ENCODE peak calls at places on chromosomes 16 and 17, in five cellular contexts. X is MM.1S, F is neural progenitor cell, D is PC-9, A is PC-3. M is an unnamed sample.

GRCh38 chr16:83623091-83623730 is 184.6 kb upstream of the HSBP1 start:
- DNase-seq in X (no peak), F (no peak), D (no peak), A (no peak), M (no peak)

GRCh38 chr17:78544876-78545755 is 32.1 kb downstream of the DNAH17 start:
- DNase-seq in X (no peak), F (no peak), D (no peak), A (peak; percentile 68), M (no peak)

GRCh38 chr17:80942360-80943345 is 49.0 kb upstream of the CHMP6 start:
- DNase-seq in X (no peak), F (no peak), D (no peak), A (no peak), M (peak; percentile 89)

GRCh38 chr16:31177136-31177535 is 2.8 kb upstream of the FUS start:
- DNase-seq in X (no peak), F (no peak), D (no peak), A (peak; percentile 73), M (peak; percentile 54)

GRCh38 chr16:88640520-88641247 is 2.3 kb downstream of the IL17C start:
- DNase-seq in X (no peak), F (no peak), D (no peak), A (no peak), M (no peak)

GRCh38 chr16:50836121-50836541 is 94.2 kb downstream of the CYLD start:
- DNase-seq in X (no peak), F (no peak), D (no peak), A (no peak), M (no peak)

GRCh38 chr17:19448341-19449268 is 37.6 kb downstream of the RNF112 start:
- DNase-seq in X (no peak), F (no peak), D (peak; percentile 47), A (peak; percentile 79), M (peak; percentile 95)

GRCh38 chr17:33233855-33234228 is 59.3 kb downstream of the ASIC2 start:
- DNase-seq in X (no peak), F (no peak), D (no peak), A (peak; percentile 19), M (peak; percentile 17)

GRCh38 chr17:157901-158300 is 20.5 kb downstream of the SCGB1C2 start:
- DNase-seq in X (no peak), F (no peak), D (no peak), A (no peak), M (no peak)

GRCh38 chr17:65287040-65287439 is 149.9 kb downstream of the RGS9 start:
- DNase-seq in X (no peak), F (no peak), D (no peak), A (no peak), M (peak; percentile 18)

GRCh38 chr17:73187203-73187769 is 5.6 kb upstream of the COG1 start:
- DNase-seq in X (no peak), F (no peak), D (no peak), A (no peak), M (no peak)

GRCh38 chr17:48624544-48625501 is 1.3 kb downstream of the HOXB9 start:
- DNase-seq in X (no peak), F (peak; percentile 65), D (no peak), A (peak; percentile 57), M (peak; percentile 44)

GRCh38 chr17:56292010-56292409 is 138.7 kb downstream of the ANKFN1 start:
- DNase-seq in X (no peak), F (no peak), D (no peak), A (peak; percentile 50), M (peak; percentile 93)

GRCh38 chr17:40190197-40191021 is 13.1 kb downstream of the RAPGEFL1 start:
- DNase-seq in X (peak; percentile 38), F (peak; percentile 63), D (no peak), A (peak; percentile 28), M (peak; percentile 49)

GRCh38 chr17:81537856-81538555 is 9.8 kb downstream of the FSCN2 start:
- DNase-seq in X (no peak), F (no peak), D (no peak), A (no peak), M (no peak)

DNA sequence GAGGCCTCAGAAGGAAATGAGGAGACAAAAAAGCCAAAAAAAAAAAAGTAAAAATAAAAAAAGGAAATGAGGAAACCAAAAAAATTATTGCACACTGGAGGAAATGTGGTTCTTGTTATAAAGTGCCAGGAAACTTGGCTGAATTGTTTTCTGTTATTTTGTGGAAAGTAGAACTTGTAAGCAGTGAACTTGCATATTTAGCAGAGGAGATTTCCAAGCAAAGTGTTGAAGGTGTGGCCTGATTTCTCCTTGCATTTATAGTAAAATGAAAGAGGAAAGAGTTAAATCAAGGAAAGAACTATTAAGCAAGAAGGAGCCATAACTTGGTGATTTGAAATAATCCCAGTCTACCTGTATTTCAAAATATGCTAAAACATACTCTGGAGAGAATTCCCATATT is 34.1 kb upstream of the CPPED1 start:
- DNase-seq in X (no peak), F (no peak), D (no peak), A (no peak), M (no peak)
- H3K4me2 ChIP-seq in X (no peak overlapping the region), F (no peak overlapping the region), D (no peak overlapping the region), A (no peak overlapping the region), M (no peak overlapping the region)

GRCh38 chr16:68047987-68048386 is 24.9 kb downstream of the DUS2 start:
- DNase-seq in X (no peak), F (no peak), D (no peak), A (no peak), M (no peak)
- H3K36me3 ChIP-seq in X (no peaks in the 10 kb centered on the region), F (no peaks in the 10 kb centered on the region), D (peaks cover 7% of the 10 kb centered on the region), A (peaks cover 2% of the 10 kb centered on the region), M (no peaks in the 10 kb centered on the region)

GRCh38 chr17:28745052-28745776 is 1.4 kb downstream of the TRAF4 start:
- DNase-seq in X (peak; percentile 59), F (peak; percentile 85), D (no peak), A (peak; percentile 41), M (peak; percentile 80)

GRCh38 chr17:28743243-28744103 is at the start of gene TRAF4:
- DNase-seq in X (peak; percentile 87), F (peak; percentile 96), D (peak; percentile 94), A (peak; percentile 80), M (peak; percentile 96)

GRCh38 chr17:28744104-28744801 is 442 bp downstream of the TRAF4 start:
- DNase-seq in X (peak; percentile 57), F (peak; percentile 92), D (peak; percentile 53), A (no peak), M (peak; percentile 53)

GRCh38 chr17:28745777-28746473 is 2.1 kb downstream of the TRAF4 start:
- DNase-seq in X (no peak), F (no peak), D (peak; percentile 91), A (peak; percentile 88), M (peak; percentile 74)

DNA sequence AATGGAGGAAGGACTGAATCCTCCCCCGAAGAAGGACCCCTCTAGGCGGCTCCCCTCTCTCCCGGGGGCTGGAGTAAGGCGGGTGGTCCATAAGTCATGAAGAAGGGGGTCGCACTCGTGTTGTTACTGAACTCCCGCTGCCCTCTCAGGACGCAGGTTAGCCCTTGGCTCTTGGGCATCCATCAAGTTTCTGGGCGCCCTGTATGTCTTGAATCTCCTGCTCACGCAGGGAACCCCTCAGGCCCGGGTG is 916 bp downstream of the TRAF4 start:
- DNase-seq in X (no peak), F (no peak), D (no peak), A (no peak), M (no peak)
- H3F3A ChIP-seq in X (peaks cover 13% of the 10 kb centered on the region), F (peaks cover 66% of the 10 kb centered on the region), D (peaks cover 73% of the 10 kb centered on the region), A (no peaks in the 10 kb centered on the region), M (peaks cover 14% of the 10 kb centered on the region)

DNA sequence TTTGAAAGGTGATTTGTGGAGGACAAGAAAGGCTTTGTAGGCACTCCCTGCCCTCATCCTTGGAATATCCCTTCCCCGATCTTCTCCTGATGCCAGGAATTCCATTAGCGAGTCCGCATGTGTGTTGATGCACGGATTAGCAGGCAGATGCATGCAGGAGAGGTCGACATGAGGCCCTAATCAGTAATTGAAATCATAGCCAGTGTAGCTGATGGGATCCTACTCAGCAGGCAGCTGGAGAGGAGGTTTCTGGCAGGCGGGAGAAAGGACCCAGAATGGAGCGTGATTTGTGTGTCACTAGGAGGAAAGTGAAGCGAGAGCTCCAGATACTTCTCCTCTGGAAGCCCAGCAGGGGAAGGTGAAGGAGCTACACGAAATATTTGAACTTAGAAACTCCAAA is 196.3 kb upstream of the CDH11 start:
- DNase-seq in X (no peak), F (peak; percentile 33), D (no peak), A (no peak), M (no peak)
- H3K4me2 ChIP-seq in X (no peak overlapping the region), F (peak overlapping the region; percentile 34), D (no peak overlapping the region), A (no peak overlapping the region), M (no peak overlapping the region)

DNA sequence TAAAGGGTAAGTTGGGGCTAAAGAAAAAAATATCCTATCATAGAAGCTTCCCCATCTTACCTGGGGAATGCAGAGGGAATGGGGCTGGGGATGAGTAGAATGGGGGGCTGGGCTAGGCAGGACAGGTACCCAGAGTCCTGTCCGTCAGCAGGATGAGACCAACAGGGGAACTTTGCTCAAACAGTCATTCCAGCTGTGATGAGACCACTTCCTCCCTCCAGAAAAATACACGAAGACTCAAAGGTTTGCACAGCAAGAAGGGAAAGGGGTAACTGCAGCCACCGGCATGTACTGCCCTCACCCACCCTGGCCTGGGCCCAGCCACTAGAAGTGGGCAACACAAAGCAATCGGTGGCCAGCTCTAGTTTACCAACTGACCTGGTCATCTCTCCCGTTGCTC is 20.7 kb upstream of the SLC35B1 start:
- DNase-seq in X (no peak), F (no peak), D (no peak), A (no peak), M (no peak)
- H3K36me3 ChIP-seq in X (peaks cover 5% of the 10 kb centered on the region), F (no peaks in the 10 kb centered on the region), D (no peaks in the 10 kb centered on the region), A (no peaks in the 10 kb centered on the region), M (no peaks in the 10 kb centered on the region)

GRCh38 chr17:8419305-8419704 is 16.4 kb upstream of the NDEL1 start:
- DNase-seq in X (no peak), F (no peak), D (no peak), A (no peak), M (no peak)
- H3F3A ChIP-seq in X (peaks cover 17% of the 10 kb centered on the region), F (peaks cover 3% of the 10 kb centered on the region), D (no peaks in the 10 kb centered on the region), A (no peaks in the 10 kb centered on the region), M (peaks cover 20% of the 10 kb centered on the region)

M was measured in GM23248.